ENCODE peak calls at places on chromosomes 2 and 18, in eight cellular contexts. One of them, this sample, is unnamed.

GRCh38 chr2:227818569-227819397 is 5.1 kb downstream of the CCL20 start:
- DNase-seq in MG63: peak; percentile 71
- DNase-seq in activated T-cell treated with anti-CD3 and anti-CD28 coated beads, Interleukin-2, amount 50 U/mL, for 4 hours: no peak
- DNase-seq in kidney glomerular epithelial cell: no peak
- DNase-seq in brain microvascular endothelial cell: peak; percentile 94
- DNase-seq in NCI-H1092 treated with DMSO at 0.1 percent for 48 hours: no peak
- DNase-seq in T-helper 1 cell: no peak
- DNase-seq in stimulated activated CD4-positive, alpha-beta T cell treated with anti-CD3 and anti-CD28 coated beads, Interleukin-15, amount 100 ng/mL, for 24 hours: peak; percentile 23
- DNase-seq in this sample: no peak

GRCh38 chr2:165634855-165635254 is 159.2 kb downstream of the GALNT3 start:
- DNase-seq in brain microvascular endothelial cell: peak; percentile 61
- DNase-seq in stimulated activated CD4-positive, alpha-beta T cell treated with anti-CD3 and anti-CD28 coated beads, Interleukin-15, amount 100 ng/mL, for 24 hours: no peak
- DNase-seq in T-helper 1 cell: no peak
- DNase-seq in MG63: peak; percentile 9
- DNase-seq in activated T-cell treated with anti-CD3 and anti-CD28 coated beads, Interleukin-2, amount 50 U/mL, for 4 hours: no peak
- DNase-seq in NCI-H1092 treated with DMSO at 0.1 percent for 48 hours: peak; percentile 76
- DNase-seq in kidney glomerular epithelial cell: no peak
- DNase-seq in this sample: no peak

GRCh38 chr2:43417296-43417695 is 178.5 kb downstream of the THADA start:
- DNase-seq in brain microvascular endothelial cell: no peak
- DNase-seq in kidney glomerular epithelial cell: no peak
- DNase-seq in activated T-cell treated with anti-CD3 and anti-CD28 coated beads, Interleukin-2, amount 50 U/mL, for 4 hours: no peak
- DNase-seq in T-helper 1 cell: no peak
- DNase-seq in NCI-H1092 treated with DMSO at 0.1 percent for 48 hours: no peak
- DNase-seq in stimulated activated CD4-positive, alpha-beta T cell treated with anti-CD3 and anti-CD28 coated beads, Interleukin-15, amount 100 ng/mL, for 24 hours: no peak
- DNase-seq in MG63: no peak
- DNase-seq in this sample: no peak

GRCh38 chr18:22683196-22683676 is 249.9 kb upstream of the RBBP8 start:
- DNase-seq in MG63: peak; percentile 72
- DNase-seq in brain microvascular endothelial cell: peak; percentile 95
- DNase-seq in NCI-H1092 treated with DMSO at 0.1 percent for 48 hours: peak; percentile 99
- DNase-seq in kidney glomerular epithelial cell: peak; percentile 99
- DNase-seq in activated T-cell treated with anti-CD3 and anti-CD28 coated beads, Interleukin-2, amount 50 U/mL, for 4 hours: no peak
- DNase-seq in stimulated activated CD4-positive, alpha-beta T cell treated with anti-CD3 and anti-CD28 coated beads, Interleukin-15, amount 100 ng/mL, for 24 hours: no peak
- DNase-seq in T-helper 1 cell: no peak
- DNase-seq in this sample: peak; percentile 97

GRCh38 chr2:238376884-238377391 is 49.8 kb upstream of the ASB1 start:
- DNase-seq in activated T-cell treated with anti-CD3 and anti-CD28 coated beads, Interleukin-2, amount 50 U/mL, for 4 hours: no peak
- DNase-seq in stimulated activated CD4-positive, alpha-beta T cell treated with anti-CD3 and anti-CD28 coated beads, Interleukin-15, amount 100 ng/mL, for 24 hours: no peak
- DNase-seq in NCI-H1092 treated with DMSO at 0.1 percent for 48 hours: no peak
- DNase-seq in T-helper 1 cell: peak; percentile 23
- DNase-seq in MG63: no peak
- DNase-seq in kidney glomerular epithelial cell: no peak
- DNase-seq in brain microvascular endothelial cell: peak; percentile 25
- DNase-seq in this sample: no peak

GRCh38 chr2:73896362-73897239 is 3.8 kb downstream of the ACTG2 start:
- DNase-seq in stimulated activated CD4-positive, alpha-beta T cell treated with anti-CD3 and anti-CD28 coated beads, Interleukin-15, amount 100 ng/mL, for 24 hours: peak; percentile 38
- DNase-seq in brain microvascular endothelial cell: peak; percentile 87
- DNase-seq in activated T-cell treated with anti-CD3 and anti-CD28 coated beads, Interleukin-2, amount 50 U/mL, for 4 hours: peak; percentile 15
- DNase-seq in kidney glomerular epithelial cell: no peak
- DNase-seq in MG63: no peak
- DNase-seq in T-helper 1 cell: peak; percentile 48
- DNase-seq in NCI-H1092 treated with DMSO at 0.1 percent for 48 hours: no peak
- DNase-seq in this sample: no peak

GRCh38 chr18:45248240-45248903 is 366.9 kb upstream of the SLC14A2 start:
- DNase-seq in activated T-cell treated with anti-CD3 and anti-CD28 coated beads, Interleukin-2, amount 50 U/mL, for 4 hours: no peak
- DNase-seq in MG63: peak; percentile 9
- DNase-seq in stimulated activated CD4-positive, alpha-beta T cell treated with anti-CD3 and anti-CD28 coated beads, Interleukin-15, amount 100 ng/mL, for 24 hours: no peak
- DNase-seq in kidney glomerular epithelial cell: no peak
- DNase-seq in T-helper 1 cell: no peak
- DNase-seq in NCI-H1092 treated with DMSO at 0.1 percent for 48 hours: no peak
- DNase-seq in brain microvascular endothelial cell: peak; percentile 69
- DNase-seq in this sample: no peak

GRCh38 chr2:203743441-203743932 is 37.0 kb downstream of the CD28 start:
- DNase-seq in NCI-H1092 treated with DMSO at 0.1 percent for 48 hours: no peak
- DNase-seq in activated T-cell treated with anti-CD3 and anti-CD28 coated beads, Interleukin-2, amount 50 U/mL, for 4 hours: no peak
- DNase-seq in MG63: peak; percentile 82
- DNase-seq in stimulated activated CD4-positive, alpha-beta T cell treated with anti-CD3 and anti-CD28 coated beads, Interleukin-15, amount 100 ng/mL, for 24 hours: no peak
- DNase-seq in kidney glomerular epithelial cell: no peak
- DNase-seq in T-helper 1 cell: no peak
- DNase-seq in brain microvascular endothelial cell: no peak
- DNase-seq in this sample: no peak

GRCh38 chr2:234110219-234110618 is 59.7 kb downstream of the SPP2 start:
- DNase-seq in activated T-cell treated with anti-CD3 and anti-CD28 coated beads, Interleukin-2, amount 50 U/mL, for 4 hours: no peak
- DNase-seq in stimulated activated CD4-positive, alpha-beta T cell treated with anti-CD3 and anti-CD28 coated beads, Interleukin-15, amount 100 ng/mL, for 24 hours: no peak
- DNase-seq in T-helper 1 cell: no peak
- DNase-seq in brain microvascular endothelial cell: no peak
- DNase-seq in NCI-H1092 treated with DMSO at 0.1 percent for 48 hours: no peak
- DNase-seq in MG63: no peak
- DNase-seq in kidney glomerular epithelial cell: no peak
- DNase-seq in this sample: no peak

GRCh38 chr18:12597775-12598174 is 60.1 kb downstream of the SPIRE1 start:
- DNase-seq in T-helper 1 cell: no peak
- DNase-seq in activated T-cell treated with anti-CD3 and anti-CD28 coated beads, Interleukin-2, amount 50 U/mL, for 4 hours: no peak
- DNase-seq in NCI-H1092 treated with DMSO at 0.1 percent for 48 hours: no peak
- DNase-seq in MG63: peak; percentile 88
- DNase-seq in brain microvascular endothelial cell: peak; percentile 85
- DNase-seq in stimulated activated CD4-positive, alpha-beta T cell treated with anti-CD3 and anti-CD28 coated beads, Interleukin-15, amount 100 ng/mL, for 24 hours: no peak
- DNase-seq in kidney glomerular epithelial cell: peak; percentile 90
- DNase-seq in this sample: no peak

GRCh38 chr2:172098650-172099471 is 3.8 kb downstream of the DLX2 start:
- DNase-seq in activated T-cell treated with anti-CD3 and anti-CD28 coated beads, Interleukin-2, amount 50 U/mL, for 4 hours: no peak
- DNase-seq in T-helper 1 cell: no peak
- DNase-seq in MG63: peak; percentile 91
- DNase-seq in kidney glomerular epithelial cell: peak; percentile 93
- DNase-seq in stimulated activated CD4-positive, alpha-beta T cell treated with anti-CD3 and anti-CD28 coated beads, Interleukin-15, amount 100 ng/mL, for 24 hours: peak; percentile 68
- DNase-seq in NCI-H1092 treated with DMSO at 0.1 percent for 48 hours: no peak
- DNase-seq in brain microvascular endothelial cell: peak; percentile 74
- DNase-seq in this sample: no peak